ENCODE peak calls at places on chromosome 1, in six cellular contexts. One of them, this sample, is unnamed.

GRCh38 chr1:192713921-192714320 is 78.0 kb downstream of the RGS13 start:
- DNase-seq in stimulated activated CD8-positive, alpha-beta memory T cell treated with anti-CD3 and anti-CD28 coated beads, Interleukin-2, amount 100 ng/mL, for 1 hour: no peak
- DNase-seq in DMS153: no peak
- DNase-seq in activated effector memory CD4-positive, alpha-beta T cell treated with anti-CD3 and anti-CD28 coated beads, Interleukin-2, amount 50 U/mL, for 16 hours: no peak
- DNase-seq in T-helper 17 cell: no peak
- DNase-seq in CD4-positive, CD25-positive, alpha-beta regulatory T cell: no peak
- DNase-seq in this sample: no peak

GRCh38 chr1:109980324-109981127 is 4.0 kb upstream of the AHCYL1 start:
- DNase-seq in T-helper 17 cell: no peak
- DNase-seq in DMS153: peak
- DNase-seq in CD4-positive, CD25-positive, alpha-beta regulatory T cell: no peak
- DNase-seq in activated effector memory CD4-positive, alpha-beta T cell treated with anti-CD3 and anti-CD28 coated beads, Interleukin-2, amount 50 U/mL, for 16 hours: peak
- DNase-seq in stimulated activated CD8-positive, alpha-beta memory T cell treated with anti-CD3 and anti-CD28 coated beads, Interleukin-2, amount 100 ng/mL, for 1 hour: no peak
- DNase-seq in this sample: no peak

GRCh38 chr1:108881369-108881768 is 4.6 kb downstream of the GPSM2 start:
- DNase-seq in activated effector memory CD4-positive, alpha-beta T cell treated with anti-CD3 and anti-CD28 coated beads, Interleukin-2, amount 50 U/mL, for 16 hours: no peak
- DNase-seq in T-helper 17 cell: no peak
- DNase-seq in CD4-positive, CD25-positive, alpha-beta regulatory T cell: no peak
- DNase-seq in DMS153: no peak
- DNase-seq in stimulated activated CD8-positive, alpha-beta memory T cell treated with anti-CD3 and anti-CD28 coated beads, Interleukin-2, amount 100 ng/mL, for 1 hour: no peak
- DNase-seq in this sample: no peak

GRCh38 chr1:111219466-111220286 is 7.8 kb upstream of the CHI3L2 start:
- DNase-seq in CD4-positive, CD25-positive, alpha-beta regulatory T cell: no peak
- DNase-seq in stimulated activated CD8-positive, alpha-beta memory T cell treated with anti-CD3 and anti-CD28 coated beads, Interleukin-2, amount 100 ng/mL, for 1 hour: no peak
- DNase-seq in T-helper 17 cell: no peak
- DNase-seq in DMS153: no peak
- DNase-seq in activated effector memory CD4-positive, alpha-beta T cell treated with anti-CD3 and anti-CD28 coated beads, Interleukin-2, amount 50 U/mL, for 16 hours: peak
- DNase-seq in this sample: peak

GRCh38 chr1:1144122-1144842 is 28.4 kb upstream of the C1orf159 start:
- DNase-seq in DMS153: peak
- DNase-seq in CD4-positive, CD25-positive, alpha-beta regulatory T cell: peak
- DNase-seq in T-helper 17 cell: peak
- DNase-seq in stimulated activated CD8-positive, alpha-beta memory T cell treated with anti-CD3 and anti-CD28 coated beads, Interleukin-2, amount 100 ng/mL, for 1 hour: no peak
- DNase-seq in activated effector memory CD4-positive, alpha-beta T cell treated with anti-CD3 and anti-CD28 coated beads, Interleukin-2, amount 50 U/mL, for 16 hours: peak
- DNase-seq in this sample: peak

GRCh38 chr1:94806451-94806861 is 13.7 kb upstream of the SLC44A3 start:
- DNase-seq in activated effector memory CD4-positive, alpha-beta T cell treated with anti-CD3 and anti-CD28 coated beads, Interleukin-2, amount 50 U/mL, for 16 hours: no peak
- DNase-seq in CD4-positive, CD25-positive, alpha-beta regulatory T cell: no peak
- DNase-seq in T-helper 17 cell: no peak
- DNase-seq in stimulated activated CD8-positive, alpha-beta memory T cell treated with anti-CD3 and anti-CD28 coated beads, Interleukin-2, amount 100 ng/mL, for 1 hour: no peak
- DNase-seq in DMS153: no peak
- DNase-seq in this sample: no peak

GRCh38 chr1:41809716-41810115 is 109.0 kb downstream of the HIVEP3 start:
- DNase-seq in activated effector memory CD4-positive, alpha-beta T cell treated with anti-CD3 and anti-CD28 coated beads, Interleukin-2, amount 50 U/mL, for 16 hours: no peak
- DNase-seq in stimulated activated CD8-positive, alpha-beta memory T cell treated with anti-CD3 and anti-CD28 coated beads, Interleukin-2, amount 100 ng/mL, for 1 hour: no peak
- DNase-seq in CD4-positive, CD25-positive, alpha-beta regulatory T cell: no peak
- DNase-seq in T-helper 17 cell: no peak
- DNase-seq in DMS153: no peak
- DNase-seq in this sample: no peak

GRCh38 chr1:217982711-217983405 is 302.2 kb upstream of the RRP15 start:
- DNase-seq in CD4-positive, CD25-positive, alpha-beta regulatory T cell: no peak
- DNase-seq in activated effector memory CD4-positive, alpha-beta T cell treated with anti-CD3 and anti-CD28 coated beads, Interleukin-2, amount 50 U/mL, for 16 hours: no peak
- DNase-seq in DMS153: peak
- DNase-seq in T-helper 17 cell: no peak
- DNase-seq in stimulated activated CD8-positive, alpha-beta memory T cell treated with anti-CD3 and anti-CD28 coated beads, Interleukin-2, amount 100 ng/mL, for 1 hour: no peak
- DNase-seq in this sample: no peak

GRCh38 chr1:115251340-115251748 is 86.7 kb downstream of the NGF start:
- DNase-seq in DMS153: no peak
- DNase-seq in T-helper 17 cell: no peak
- DNase-seq in CD4-positive, CD25-positive, alpha-beta regulatory T cell: no peak
- DNase-seq in activated effector memory CD4-positive, alpha-beta T cell treated with anti-CD3 and anti-CD28 coated beads, Interleukin-2, amount 50 U/mL, for 16 hours: no peak
- DNase-seq in stimulated activated CD8-positive, alpha-beta memory T cell treated with anti-CD3 and anti-CD28 coated beads, Interleukin-2, amount 100 ng/mL, for 1 hour: no peak
- DNase-seq in this sample: no peak

GRCh38 chr1:52602328-52603300 is at the start of gene GPX7:
- DNase-seq in stimulated activated CD8-positive, alpha-beta memory T cell treated with anti-CD3 and anti-CD28 coated beads, Interleukin-2, amount 100 ng/mL, for 1 hour: peak
- DNase-seq in DMS153: no peak
- DNase-seq in CD4-positive, CD25-positive, alpha-beta regulatory T cell: peak
- DNase-seq in activated effector memory CD4-positive, alpha-beta T cell treated with anti-CD3 and anti-CD28 coated beads, Interleukin-2, amount 50 U/mL, for 16 hours: peak
- DNase-seq in T-helper 17 cell: peak
- DNase-seq in this sample: peak

GRCh38 chr1:193574925-193575324 is 388.5 kb upstream of the B3GALT2 start:
- DNase-seq in T-helper 17 cell: no peak
- DNase-seq in activated effector memory CD4-positive, alpha-beta T cell treated with anti-CD3 and anti-CD28 coated beads, Interleukin-2, amount 50 U/mL, for 16 hours: no peak
- DNase-seq in DMS153: no peak
- DNase-seq in stimulated activated CD8-positive, alpha-beta memory T cell treated with anti-CD3 and anti-CD28 coated beads, Interleukin-2, amount 100 ng/mL, for 1 hour: no peak
- DNase-seq in CD4-positive, CD25-positive, alpha-beta regulatory T cell: no peak
- DNase-seq in this sample: no peak

GRCh38 chr1:226980122-226980551 is 40.0 kb downstream of the COQ8A start:
- DNase-seq in DMS153: no peak
- DNase-seq in CD4-positive, CD25-positive, alpha-beta regulatory T cell: no peak
- DNase-seq in stimulated activated CD8-positive, alpha-beta memory T cell treated with anti-CD3 and anti-CD28 coated beads, Interleukin-2, amount 100 ng/mL, for 1 hour: no peak
- DNase-seq in activated effector memory CD4-positive, alpha-beta T cell treated with anti-CD3 and anti-CD28 coated beads, Interleukin-2, amount 50 U/mL, for 16 hours: peak
- DNase-seq in T-helper 17 cell: no peak
- DNase-seq in this sample: no peak

This sample was measured in germinal center.